ENCODE peak calls at places on chromosomes 13 and 19, in seven cellular contexts. Q, O, V, C, L, G and E are unnamed samples.

GRCh38 chr19:48627211-48627864 is 8.0 kb downstream of the SPHK2 start:
- DNase-seq in O (no peak), Q (no peak), L (no peak), G (no peak), C (no peak), V (no peak), E (peak)

GRCh38 chr19:42555317-42555716 is 27.0 kb upstream of the CEACAM1 start:
- DNase-seq in O (no peak), C (no peak), Q (no peak), L (no peak), V (no peak), G (no peak), E (no peak)

GRCh38 chr19:16435238-16435911 is 36.4 kb downstream of the EPS15L1 start:
- DNase-seq in G (no peak), L (peak), O (peak), Q (peak), V (no peak), C (peak), E (peak)

GRCh38 chr19:45079063-45079910 is at the start of gene GEMIN7:
- DNase-seq in C (no peak), O (no peak), V (peak), L (peak), Q (no peak), G (peak), E (peak)

GRCh38 chr19:8635422-8635821 is 5.0 kb downstream of the NFILZ start:
- DNase-seq in L (peak), O (no peak), G (no peak), V (no peak), C (no peak), Q (no peak), E (no peak)

GRCh38 chr13:92994056-92994455 is 232.6 kb upstream of the GPC6 start:
- DNase-seq in L (peak), Q (no peak), V (no peak), G (no peak), C (peak), O (peak), E (no peak)

GRCh38 chr13:76667551-76667950 is 218.7 kb downstream of the KCTD12 start:
- DNase-seq in L (peak), C (peak), O (peak), G (peak), V (peak), Q (no peak), E (peak)

GRCh38 chr19:50357178-50358100 is 8.0 kb downstream of the NAPSA start:
- DNase-seq in Q (no peak), V (peak), L (peak), C (no peak), G (peak), O (no peak), E (peak)

GRCh38 chr19:53467138-53467502 is 413 bp upstream of the ZNF813 start:
- DNase-seq in L (no peak), O (no peak), G (no peak), Q (no peak), V (no peak), C (no peak), E (no peak)

DNA sequence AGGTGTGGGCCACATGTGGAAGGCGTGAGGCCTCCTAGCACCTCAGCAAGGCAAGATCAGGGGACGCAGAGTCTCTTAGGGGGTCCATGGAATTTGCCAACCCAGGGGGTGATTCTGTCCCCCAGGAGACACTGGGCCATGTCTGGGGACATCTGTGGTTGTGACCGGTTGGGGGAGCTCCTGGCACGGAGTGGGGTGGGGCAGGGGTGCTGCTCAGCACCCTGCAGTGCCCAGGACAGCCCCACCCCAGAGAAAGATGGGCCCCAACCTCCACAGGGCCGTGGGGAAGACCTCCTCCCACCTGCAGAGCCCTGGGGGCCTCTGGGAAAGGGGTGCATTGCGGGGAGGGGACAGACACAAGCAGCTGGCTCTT is 4.0 kb downstream of the MKNK2 start:
- DNase-seq in C (no peak), V (no peak), Q (no peak), L (no peak), G (peak), O (no peak), E (no peak)
- H3K4me3 ChIP-seq in C (no peak), V (no peak), Q (no peak), L (no peak), G (peak), O (no peak), E (no peak)

GRCh38 chr19:51796195-51796679 is 1.3 kb downstream of the FPR3 start:
- DNase-seq in O (no peak), L (no peak), V (no peak), G (no peak), C (no peak), Q (no peak), E (no peak)
- H3K4me3 ChIP-seq in O (no peak), L (no peak), V (no peak), G (no peak), C (no peak), Q (no peak), E (no peak)

GRCh38 chr19:18388328-18389094 is 2.6 kb downstream of the GDF15 start:
- DNase-seq in Q (no peak), G (peak), C (no peak), V (peak), L (no peak), O (no peak), E (peak)
- H3K4me3 ChIP-seq in Q (peak), G (peak), C (peak), V (peak), L (peak), O (peak), E (no peak)

GRCh38 chr19:36377541-36378178 is 1.3 kb downstream of the ZFP14 start:
- DNase-seq in L (no peak), O (no peak), V (no peak), C (no peak), Q (no peak), G (no peak), E (no peak)
- H3K4me3 ChIP-seq in L (peak), O (peak), V (peak), C (peak), Q (peak), G (peak), E (no peak)

GRCh38 chr13:43478178-43478577 is 308.6 kb downstream of the ENOX1 start:
- DNase-seq in O (no peak), G (no peak), V (no peak), C (no peak), Q (no peak), L (no peak), E (no peak)
- H3K4me3 ChIP-seq in O (no peak), G (no peak), V (no peak), C (no peak), Q (no peak), L (no peak), E (no peak)

GRCh38 chr19:46924874-46925547 is 64.2 kb downstream of the ARHGAP35 start:
- DNase-seq in Q (no peak), G (peak), C (no peak), V (no peak), L (no peak), O (no peak), E (no peak)
- H3K4me3 ChIP-seq in Q (no peak), G (no peak), C (no peak), V (no peak), L (no peak), O (no peak), E (no peak)

GRCh38 chr19:56537442-56537841 is 1.3 kb upstream of the ZFP28 start:
- DNase-seq in V (no peak), G (no peak), Q (no peak), L (no peak), O (no peak), C (no peak), E (no peak)

GRCh38 chr19:56543776-56544175 is 5.0 kb downstream of the ZFP28 start:
- DNase-seq in C (no peak), O (no peak), L (no peak), G (no peak), Q (no peak), V (no peak), E (no peak)

GRCh38 chr19:56538761-56539263 is at the start of gene ZFP28:
- DNase-seq in Q (no peak), C (no peak), O (no peak), G (no peak), L (no peak), V (no peak), E (no peak)

DNA sequence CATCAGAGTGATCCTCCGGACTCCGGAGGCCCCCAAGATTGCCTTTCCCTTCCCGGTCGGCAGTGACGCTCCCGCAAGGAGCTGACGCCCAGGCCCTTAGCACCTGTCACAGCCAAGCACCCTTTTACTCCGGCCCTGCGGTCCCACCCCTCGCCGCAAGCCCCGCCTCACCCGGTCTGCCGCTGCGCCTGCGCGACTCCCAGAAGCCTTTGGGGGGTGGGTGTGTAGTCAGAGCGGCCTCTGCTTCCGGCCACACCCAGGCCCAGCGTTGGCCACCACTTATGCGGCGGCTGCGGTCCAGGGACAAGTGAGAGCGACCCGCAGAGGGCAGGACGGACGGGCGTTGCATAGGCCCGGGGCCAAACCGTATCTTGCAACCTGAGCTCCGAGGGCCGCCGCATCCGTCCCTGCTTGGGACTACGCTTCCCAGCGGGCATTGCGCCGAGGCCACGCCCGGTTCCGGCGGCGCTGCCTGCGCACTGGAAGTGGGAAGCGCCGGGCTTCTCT is 441 bp upstream of the ZFP28 start:
- DNase-seq in L (peak), Q (peak), O (peak), G (no peak), C (peak), V (peak), E (peak)
- H3K4me3 ChIP-seq in L (peak), Q (peak), O (peak), G (no peak), C (peak), V (peak), E (peak)

DNA sequence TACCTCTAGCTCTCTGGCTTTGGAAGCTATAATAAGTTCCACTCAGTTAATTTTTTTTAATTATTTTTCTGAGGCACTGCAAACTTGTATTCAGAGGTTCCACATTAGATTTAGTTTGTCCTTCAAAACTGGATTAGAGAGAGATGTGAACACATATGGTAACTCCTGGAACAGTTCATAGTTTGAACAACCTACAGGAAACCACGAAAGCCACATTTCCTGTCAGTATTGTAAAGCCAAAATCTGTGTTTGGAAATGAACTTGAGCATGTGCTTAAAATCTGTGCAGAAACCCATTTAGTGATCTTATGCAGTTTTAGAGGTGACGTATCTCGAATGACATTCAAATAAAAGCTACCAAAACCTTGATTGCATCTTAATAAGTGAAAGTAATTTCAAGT is 1952.0 kb downstream of the OLFM4 start:
- DNase-seq in C (no peak), L (no peak), Q (no peak), O (no peak), G (no peak), V (no peak), E (no peak)
- H3K4me3 ChIP-seq in C (no peak), L (no peak), Q (no peak), O (no peak), G (no peak), V (no peak), E (no peak)

DNA sequence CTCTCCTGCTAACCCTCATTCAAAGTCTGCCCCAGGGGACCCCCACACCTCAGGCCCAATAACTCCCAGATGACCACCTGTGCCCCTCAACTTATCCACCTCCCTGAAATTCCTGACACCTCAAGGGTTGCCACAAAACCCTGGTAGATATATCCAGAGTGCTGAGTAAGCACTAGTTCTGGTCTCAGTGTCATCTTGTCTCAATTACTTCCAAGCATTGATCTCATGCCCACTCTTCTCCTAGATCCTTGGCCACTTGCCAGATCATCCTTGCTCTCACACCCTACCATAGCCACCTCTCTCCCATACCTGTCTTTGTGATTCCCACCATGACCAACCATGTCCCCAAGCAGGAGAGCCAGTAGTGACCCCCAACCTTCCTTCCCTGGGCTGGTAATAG is 2.0 kb downstream of the ZNF416 start:
- DNase-seq in L (no peak), G (no peak), V (no peak), C (no peak), O (no peak), Q (no peak), E (no peak)
- H3K4me3 ChIP-seq in L (no peak), G (no peak), V (no peak), C (no peak), O (no peak), Q (no peak), E (no peak)